ENCODE peak calls at places on chromosomes 1 and 21, in seven cellular contexts. F is heart left ventricle, T is foreskin fibroblast, Q is fibroblast of lung, X is astrocyte of the spinal cord, W is nephron progenitor cell, B is mammary epithelial cell. Z is an unnamed sample.

GRCh38 chr1:100164226-100164625 is 13.8 kb downstream of the LRRC39 start:
- DNase-seq in B (no peak), F (no peak), T (peak; percentile 6), Q (peak; percentile 17), W (no peak), X (peak; percentile 57), Z (no peak)

GRCh38 chr1:65820983-65821382 is 28.3 kb downstream of the PDE4B start:
- DNase-seq in X (peak; percentile 91), W (no peak), T (peak; percentile 93), Q (peak; percentile 97), F (no peak), B (peak; percentile 52), Z (peak; percentile 67)

GRCh38 chr21:15195768-15196167 is 131.0 kb upstream of the NRIP1 start:
- DNase-seq in X (no peak), B (no peak), F (no peak), T (no peak), W (no peak), Q (no peak), Z (no peak)

GRCh38 chr1:52504720-52505119 is 48.2 kb downstream of the TUT4 start:
- DNase-seq in X (no peak), F (no peak), W (no peak), B (no peak), T (no peak), Q (no peak), Z (no peak)

GRCh38 chr1:239811211-239811902 is 280.3 kb upstream of the FMN2 start:
- DNase-seq in T (no peak), B (no peak), Q (no peak), W (peak; percentile 15), X (peak; percentile 25), F (no peak), Z (no peak)

GRCh38 chr1:8910914-8911313 is 32.4 kb upstream of the ENO1 start:
- DNase-seq in X (no peak), B (peak; percentile 63), T (no peak), F (no peak), Q (no peak), W (no peak), Z (peak; percentile 44)

GRCh38 chr21:46037338-46038325 is 56.1 kb downstream of the COL6A1 start:
- DNase-seq in F (peak; percentile 28), B (no peak), X (no peak), Q (no peak), W (no peak), T (no peak), Z (no peak)

GRCh38 chr1:49102752-49103151 is 326.1 kb upstream of the BEND5 start:
- DNase-seq in W (no peak), T (peak; percentile 7), F (no peak), Q (peak; percentile 27), B (peak; percentile 73), X (peak; percentile 89), Z (no peak)

GRCh38 chr1:208747979-208748378 is 503.8 kb upstream of the PLXNA2 start:
- DNase-seq in X (no peak), T (no peak), W (no peak), Q (no peak), F (no peak), B (no peak), Z (no peak)

GRCh38 chr21:34825101-34825500 is 156.3 kb downstream of the CLIC6 start:
- DNase-seq in T (no peak), F (no peak), B (no peak), X (no peak), Q (no peak), W (no peak), Z (no peak)

GRCh38 chr1:209875510-209875909 is 47.7 kb downstream of the UTP25 start:
- DNase-seq in F (no peak), T (no peak), B (peak; percentile 69), Q (peak; percentile 73), W (peak; percentile 12), X (peak; percentile 92), Z (peak; percentile 83)

GRCh38 chr1:171654705-171655214 is 2.3 kb upstream of the MYOC start:
- DNase-seq in F (no peak), T (no peak), B (no peak), W (no peak), X (no peak), Q (no peak), Z (no peak)

GRCh38 chr1:86692636-86693035 is 11.7 kb upstream of the SH3GLB1 start:
- DNase-seq in W (no peak), X (no peak), T (no peak), F (no peak), Q (no peak), B (no peak), Z (no peak)

DNA sequence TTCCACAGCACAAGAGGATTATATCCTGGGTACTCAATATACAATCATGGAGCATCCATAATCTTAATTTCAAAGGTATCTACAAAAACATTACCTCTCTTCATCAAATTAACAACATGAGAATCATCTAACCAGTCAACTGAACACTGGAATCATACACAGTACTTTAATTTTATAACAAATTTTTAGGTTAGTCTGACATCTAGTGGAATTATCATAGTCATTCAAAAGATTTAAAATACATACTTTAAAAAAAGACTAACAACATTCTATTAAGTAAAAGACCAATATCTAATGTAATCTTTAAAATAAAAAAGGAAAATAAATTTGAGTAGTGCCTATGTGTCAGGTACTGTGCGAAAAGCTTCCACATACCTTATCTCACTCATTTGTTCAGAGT is 16.8 kb upstream of the SH3GLB1 start:
- DNase-seq in F (no peak), X (peak; percentile 29), W (no peak), B (no peak), Q (peak; percentile 49), T (no peak), Z (peak; percentile 16)
- TF ChIP-seq CTCF in F (peak; percentile 6), X (no peak), W (no peak), B (peak; percentile 17), Q (no peak), T (no peak), Z (peak; percentile 39)

DNA sequence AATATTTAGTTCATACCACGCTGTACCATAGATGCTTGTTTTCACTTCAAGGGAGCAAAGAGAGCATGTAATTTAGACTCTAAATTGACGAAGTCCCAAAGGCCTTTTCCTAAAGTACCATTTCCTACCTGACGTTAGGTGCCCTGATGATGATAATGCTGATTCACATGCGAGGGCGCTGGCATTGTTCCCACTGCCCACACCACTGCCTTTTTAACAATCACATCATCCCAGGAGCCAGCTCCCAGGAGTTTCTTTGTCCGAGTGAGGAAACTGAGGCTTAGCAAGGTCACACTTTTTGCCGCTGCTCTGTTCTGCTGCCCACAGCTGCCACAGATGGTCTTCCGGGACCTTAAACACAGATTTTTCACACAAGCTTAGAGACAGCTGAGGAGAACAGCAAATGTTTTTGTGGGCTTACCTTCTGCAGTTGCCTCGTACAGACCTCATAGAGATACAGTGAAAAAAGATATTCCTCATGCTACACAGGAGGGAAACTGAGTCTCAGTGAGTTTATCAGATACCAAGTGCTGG is 69.4 kb downstream of the EVA1C start:
- DNase-seq in X (no peak), Q (no peak), W (no peak), B (no peak), F (no peak), T (no peak), Z (no peak)
- TF ChIP-seq CTCF in X (no peak), Q (no peak), W (no peak), B (no peak), F (no peak), T (no peak), Z (no peak)

GRCh38 chr1:116751626-116752025 is 2.6 kb upstream of the CD2 start:
- DNase-seq in Q (no peak), W (no peak), B (no peak), T (no peak), X (no peak), F (no peak), Z (no peak)

GRCh38 chr1:116755681-116756080 is 1.5 kb downstream of the CD2 start:
- DNase-seq in B (no peak), W (no peak), T (no peak), F (no peak), X (no peak), Q (no peak), Z (no peak)

GRCh38 chr1:116751149-116751548 is 3.1 kb upstream of the CD2 start:
- DNase-seq in T (no peak), X (no peak), B (no peak), W (no peak), F (no peak), Q (no peak), Z (no peak)

GRCh38 chr1:116755036-116755435 is 806 bp downstream of the CD2 start:
- DNase-seq in B (no peak), X (no peak), W (no peak), Q (no peak), T (no peak), F (no peak), Z (no peak)

GRCh38 chr1:116754203-116754977 is at the start of gene CD2:
- DNase-seq in Q (no peak), F (no peak), T (no peak), X (no peak), B (no peak), W (no peak), Z (no peak)
- TF ChIP-seq CTCF in Q (no peak), F (no peak), T (no peak), X (no peak), B (no peak), W (no peak), Z (no peak)

GRCh38 chr1:16142383-16142995 is 13.4 kb downstream of the EPHA2 start:
- DNase-seq in F (no peak), W (no peak), T (no peak), X (no peak), Q (no peak), B (no peak), Z (no peak)
- TF ChIP-seq CTCF in F (no peak), W (no peak), T (no peak), X (no peak), Q (no peak), B (no peak), Z (no peak)